ENCODE peak calls at places on chromosomes 3 and 15, in ten cellular contexts. D, I, U, Q, B, O, Y, H, C and N are unnamed samples.

GRCh38 chr15:30991301-30992072 is at the start of gene MTMR10:
- DNase-seq in C (peak), H (peak), Y (peak), O (peak), U (peak), I (peak), B (peak), Q (peak), D (no peak), N (peak)

GRCh38 chr3:190378240-190378891 is 9.6 kb upstream of the CLDN16 start:
- DNase-seq in Y (no peak), D (no peak), Q (no peak), C (peak), I (no peak), H (no peak), B (peak), O (no peak), U (peak), N (peak)

GRCh38 chr15:26298010-26298661 is 435.0 kb upstream of the ATP10A start:
- DNase-seq in B (no peak), Y (no peak), O (no peak), U (no peak), Q (no peak), D (no peak), H (no peak), C (no peak), I (no peak), N (no peak)

GRCh38 chr3:11155341-11156025 is 1.2 kb downstream of the HRH1 start:
- DNase-seq in Y (peak), D (no peak), C (peak), U (peak), O (peak), H (peak), I (peak), B (peak), Q (peak), N (peak)

GRCh38 chr3:15292765-15293522 is 39.4 kb downstream of the SH3BP5 start:
- DNase-seq in H (peak), Q (peak), B (peak), U (peak), I (peak), C (peak), D (no peak), Y (no peak), O (no peak), N (peak)

GRCh38 chr3:123652346-123652984 is 67.6 kb upstream of the HACD2 start:
- DNase-seq in H (peak), I (peak), O (peak), B (peak), Y (peak), C (peak), Q (peak), D (peak), U (peak), N (peak)

GRCh38 chr15:40063563-40064011 is 24.6 kb upstream of the SRP14 start:
- DNase-seq in H (peak), U (no peak), Q (no peak), Y (no peak), O (no peak), B (peak), D (no peak), C (no peak), I (no peak), N (peak)

GRCh38 chr3:23495507-23495906 is 292.4 kb downstream of the UBE2E2 start:
- DNase-seq in C (no peak), B (peak), U (no peak), O (no peak), Q (no peak), H (no peak), I (no peak), Y (no peak), D (no peak), N (no peak)

GRCh38 chr15:50830477-50831354 is 65.2 kb upstream of the SPPL2A start:
- DNase-seq in O (no peak), Q (no peak), B (no peak), U (no peak), C (no peak), H (no peak), I (no peak), Y (no peak), D (no peak), N (no peak)

GRCh38 chr3:100613721-100614390 is 4.5 kb downstream of the ADGRG7 start:
- DNase-seq in C (no peak), U (no peak), H (no peak), Y (no peak), D (no peak), Q (no peak), B (no peak), O (no peak), I (no peak), N (no peak)

GRCh38 chr3:131326307-131326706 is 55.3 kb upstream of the NUDT16 start:
- DNase-seq in I (no peak), U (no peak), Q (no peak), C (no peak), D (no peak), Y (no peak), H (no peak), B (no peak), O (peak), N (no peak)

GRCh38 chr3:23117856-23118255 is 85.3 kb upstream of the UBE2E2 start:
- DNase-seq in I (no peak), D (no peak), Q (no peak), Y (no peak), C (no peak), U (no peak), B (no peak), H (no peak), O (no peak), N (no peak)

GRCh38 chr3:184740509-184741258 is 28.8 kb upstream of the MAGEF1 start:
- DNase-seq in H (peak), Y (no peak), C (no peak), I (no peak), U (no peak), D (no peak), Q (no peak), O (peak), B (peak), N (no peak)

GRCh38 chr3:42711491-42712343 is 9.1 kb upstream of the HHATL start:
- DNase-seq in B (no peak), O (no peak), Q (no peak), Y (no peak), U (no peak), I (peak), C (no peak), D (no peak), H (peak), N (no peak)

GRCh38 chr3:70090322-70090913 is 90.9 kb downstream of the SAMMSON start:
- DNase-seq in C (no peak), Y (peak), I (no peak), O (no peak), H (no peak), D (no peak), B (peak), Q (no peak), U (peak), N (no peak)

GRCh38 chr15:39075311-39075710 is 505.6 kb upstream of the THBS1 start:
- DNase-seq in B (peak), D (no peak), H (no peak), I (no peak), Y (no peak), C (no peak), U (no peak), Q (no peak), O (no peak), N (no peak)

GRCh38 chr3:127135241-127136023 is 57.5 kb upstream of the PRR23E start:
- DNase-seq in H (no peak), Y (peak), D (no peak), Q (no peak), C (peak), U (peak), O (no peak), I (no peak), B (peak), N (no peak)

GRCh38 chr3:127134887-127135240 is 58.1 kb upstream of the PRR23E start:
- DNase-seq in C (no peak), I (no peak), O (no peak), U (no peak), Y (no peak), Q (no peak), H (no peak), D (no peak), B (no peak), N (no peak)

GRCh38 chr3:127136706-127137105 is 56.2 kb upstream of the PRR23E start:
- DNase-seq in I (peak), H (no peak), Y (no peak), O (no peak), C (no peak), D (no peak), U (no peak), B (no peak), Q (no peak), N (no peak)

GRCh38 chr3:127137113-127137512 is 55.8 kb upstream of the PRR23E start:
- DNase-seq in Y (no peak), U (peak), Q (no peak), B (no peak), O (no peak), C (peak), D (no peak), H (no peak), I (no peak), N (no peak)

DNA sequence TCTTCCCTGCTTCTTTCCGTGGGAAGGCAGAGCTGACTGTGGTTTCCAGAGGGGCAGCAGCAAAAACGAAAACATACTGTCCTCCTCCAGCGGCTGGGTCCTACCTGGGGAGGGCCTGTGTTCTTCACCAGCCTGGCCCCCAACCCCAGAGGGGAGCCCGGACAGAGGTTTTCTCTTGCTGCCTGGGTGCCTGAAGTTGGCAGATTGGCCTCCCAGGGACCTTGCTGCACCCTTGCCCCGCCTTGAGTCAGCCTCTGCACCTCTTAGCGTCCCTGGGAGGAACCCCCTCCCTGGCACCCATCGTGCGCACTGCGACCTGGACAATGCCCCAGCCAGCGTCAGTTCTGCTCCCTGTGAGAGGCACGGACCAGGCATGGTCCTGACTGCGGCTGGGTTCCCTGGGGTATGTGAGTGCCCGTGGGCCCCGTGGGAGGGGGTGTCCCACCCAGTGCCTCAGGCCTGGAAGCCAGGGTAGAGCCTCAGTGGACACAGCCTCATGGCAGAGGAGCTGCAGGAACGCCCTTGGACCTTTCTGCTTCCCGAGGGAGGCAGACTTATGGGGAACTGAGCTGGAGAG is 56.8 kb upstream of the PRR23E start:
- DNase-seq in H (no peak), U (no peak), Q (no peak), D (no peak), I (peak), Y (no peak), O (no peak), B (no peak), C (no peak), N (no peak)
- TF ChIP-seq POLR2A in H (no peak), U (no peak), Q (no peak), D (no peak), I (no peak), Y (no peak), O (no peak), B (no peak), C (no peak), N (no peak)

GRCh38 chr3:7874116-7874515 is 627.5 kb upstream of the LMCD1 start:
- DNase-seq in H (no peak), B (no peak), U (no peak), Q (no peak), I (no peak), C (no peak), O (peak), D (no peak), Y (no peak), N (no peak)

GRCh38 chr3:7877312-7877711 is 624.3 kb upstream of the LMCD1 start:
- DNase-seq in I (no peak), B (no peak), Q (no peak), C (no peak), H (no peak), Y (no peak), U (no peak), D (no peak), O (peak), N (no peak)

GRCh38 chr3:7879572-7879971 is 622.1 kb upstream of the LMCD1 start:
- DNase-seq in D (no peak), C (no peak), I (no peak), Y (no peak), U (no peak), Q (no peak), H (no peak), B (no peak), O (no peak), N (no peak)

GRCh38 chr3:7875858-7876442 is 625.7 kb upstream of the LMCD1 start:
- DNase-seq in B (no peak), O (peak), I (no peak), U (no peak), H (no peak), C (peak), Q (no peak), D (no peak), Y (no peak), N (no peak)

GRCh38 chr3:7876741-7877297 is 624.8 kb upstream of the LMCD1 start:
- DNase-seq in B (no peak), Y (no peak), O (peak), C (no peak), I (no peak), D (no peak), U (no peak), H (no peak), Q (no peak), N (no peak)
- TF ChIP-seq POLR2A in B (no peak), Y (no peak), O (no peak), C (no peak), I (no peak), D (no peak), U (no peak), H (no peak), Q (no peak), N (no peak)

GRCh38 chr15:72782993-72783562 is 480 bp downstream of the ADPGK start:
- DNase-seq in B (peak), H (peak), U (peak), I (peak), Q (peak), C (peak), Y (no peak), D (no peak), O (no peak), N (peak)
- TF ChIP-seq POLR2A in B (no peak), H (no peak), U (no peak), I (no peak), Q (no peak), C (no peak), Y (no peak), D (no peak), O (no peak), N (no peak)

DNA sequence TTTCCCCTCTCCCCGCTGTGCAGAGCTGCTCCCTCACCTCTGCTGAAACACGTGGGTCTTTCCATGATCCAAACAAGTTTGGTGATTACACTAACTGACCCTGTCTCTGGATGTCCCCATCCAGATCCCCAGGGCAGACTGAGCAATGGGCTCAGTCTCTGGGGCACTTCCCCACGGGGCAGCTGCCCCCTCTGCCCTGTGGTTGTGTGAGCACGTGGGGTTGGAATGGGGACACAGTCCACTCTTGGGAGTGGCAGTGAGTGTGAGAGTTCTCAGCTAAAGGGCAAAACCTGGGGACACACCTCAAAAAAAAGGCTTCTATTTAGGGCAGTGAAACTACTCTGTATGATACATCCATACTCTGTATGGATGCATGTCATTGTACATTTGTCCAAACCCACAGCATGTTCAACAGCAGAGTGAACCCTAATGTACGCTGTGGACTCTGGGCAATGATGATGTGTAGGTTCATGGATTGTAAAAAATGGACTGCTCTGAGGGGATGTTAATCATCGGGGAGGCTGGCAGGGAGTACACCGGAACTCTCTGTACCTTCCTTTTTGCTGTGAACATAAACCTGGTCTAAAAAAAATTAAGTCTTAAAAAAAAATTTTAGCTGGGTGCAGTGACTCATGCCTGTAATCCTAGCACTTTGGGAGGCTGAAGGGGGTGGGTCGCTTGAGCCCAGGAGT is 49.9 kb upstream of the BLM start:
- DNase-seq in B (no peak), U (no peak), D (no peak), Q (no peak), Y (no peak), I (no peak), O (no peak), H (peak), C (no peak), N (no peak)
- TF ChIP-seq POLR2A in B (no peak), U (no peak), D (no peak), Q (no peak), Y (no peak), I (no peak), O (no peak), H (peak), C (no peak), N (no peak)

DNA sequence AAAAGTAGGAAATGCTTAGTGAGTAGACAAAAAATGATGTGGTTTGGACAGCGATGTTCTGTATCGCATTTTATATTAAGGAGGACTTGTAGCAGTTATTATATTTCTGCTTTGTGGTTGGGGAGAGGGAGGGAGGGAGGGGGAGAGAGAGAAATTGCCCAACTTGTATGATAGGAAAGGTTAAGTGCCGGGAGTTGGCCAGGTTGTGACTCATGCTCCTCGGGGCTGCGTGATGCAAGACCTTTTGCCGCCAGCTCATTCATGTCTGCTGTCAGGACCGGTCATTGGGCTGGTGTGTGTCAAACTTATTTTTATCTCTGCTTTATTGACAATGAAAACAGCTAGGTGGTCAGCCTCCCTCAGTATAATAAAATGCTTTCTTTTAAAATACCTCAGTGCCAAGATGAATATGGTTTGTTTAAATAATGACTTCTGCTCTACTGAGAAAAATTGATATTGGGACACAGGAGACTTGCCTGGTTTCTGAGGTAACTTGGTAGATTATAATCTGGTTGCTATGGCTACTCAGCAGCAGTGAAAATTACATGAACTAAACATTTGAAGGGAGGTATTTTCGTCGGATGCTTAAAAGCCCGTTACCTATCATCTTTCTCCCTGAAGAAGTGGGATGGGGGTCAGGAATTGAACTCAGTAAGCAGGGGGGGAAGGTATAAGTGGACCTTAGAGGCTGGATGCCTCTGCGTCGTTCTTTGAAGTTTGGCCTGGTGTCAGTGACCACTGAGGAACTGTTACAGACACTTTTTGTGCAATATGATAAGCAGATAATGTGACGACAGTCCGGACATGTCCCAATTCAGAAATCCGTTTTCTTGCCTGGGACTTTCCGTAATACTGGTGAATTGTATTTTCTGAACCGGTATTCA is 90.7 kb downstream of the FNDC3B start:
- DNase-seq in I (peak), C (peak), D (peak), U (peak), H (peak), Q (peak), B (peak), Y (peak), O (peak), N (peak)
- TF ChIP-seq POLR2A in I (no peak), C (no peak), D (no peak), U (no peak), H (no peak), Q (no peak), B (no peak), Y (no peak), O (no peak), N (peak)

GRCh38 chr3:13479582-13480339 is at the start of gene HDAC11:
- DNase-seq in U (peak), O (peak), D (peak), B (peak), I (peak), Y (peak), Q (peak), C (peak), H (peak), N (peak)
- TF ChIP-seq POLR2A in U (peak), O (no peak), D (peak), B (no peak), I (peak), Y (peak), Q (peak), C (peak), H (peak), N (peak)

GRCh38 chr3:59049671-59050331 is at the start of gene CFAP20DC:
- DNase-seq in H (peak), D (peak), C (peak), O (peak), U (peak), Q (peak), B (peak), I (peak), Y (peak), N (peak)
- TF ChIP-seq POLR2A in H (no peak), D (no peak), C (peak), O (peak), U (peak), Q (peak), B (peak), I (no peak), Y (peak), N (peak)

GRCh38 chr3:49498655-49499054 is 28.6 kb downstream of the DAG1 start:
- DNase-seq in U (no peak), Q (no peak), I (no peak), H (peak), B (no peak), O (no peak), D (no peak), Y (no peak), C (no peak), N (no peak)

GRCh38 chr3:49501258-49501609 is 31.2 kb downstream of the DAG1 start:
- DNase-seq in B (no peak), H (no peak), O (no peak), U (no peak), D (no peak), C (no peak), Y (no peak), Q (no peak), I (no peak), N (peak)

GRCh38 chr3:49498239-49498638 is 28.2 kb downstream of the DAG1 start:
- DNase-seq in B (no peak), U (no peak), Q (no peak), O (no peak), Y (no peak), D (no peak), C (no peak), H (no peak), I (no peak), N (no peak)

GRCh38 chr3:49501842-49502241 is 31.8 kb downstream of the DAG1 start:
- DNase-seq in U (no peak), C (no peak), B (no peak), H (no peak), I (no peak), Q (no peak), Y (no peak), O (no peak), D (no peak), N (no peak)

GRCh38 chr3:49500408-49501257 is 30.6 kb downstream of the DAG1 start:
- DNase-seq in I (peak), H (peak), D (no peak), Q (peak), U (peak), B (peak), Y (peak), C (peak), O (peak), N (peak)
- TF ChIP-seq POLR2A in I (no peak), H (peak), D (no peak), Q (no peak), U (no peak), B (peak), Y (no peak), C (no peak), O (no peak), N (peak)

GRCh38 chr3:31244929-31245817 is 287.6 kb upstream of the STT3B start:
- DNase-seq in I (no peak), U (no peak), H (no peak), Y (no peak), O (no peak), D (peak), B (no peak), Q (no peak), C (no peak), N (no peak)
- TF ChIP-seq POLR2A in I (no peak), U (no peak), H (no peak), Y (no peak), O (no peak), D (no peak), B (no peak), Q (no peak), C (no peak), N (no peak)